ENCODE peak calls at places on chromosome 16, in ten cellular contexts. Z is GM12892, A is RWPE1, T is lower leg skin, O is non-pigmented ciliary epithelial cell, M is HuH-7.5, Q is left ventricle myocardium superior, J is cerebellum, I is left ventricle myocardium inferior, X is GM23338. W is an unnamed sample.

GRCh38 chr16:50516401-50516800 is 31.8 kb upstream of the NKD1 start:
- DNase-seq in Z (no peak), A (no peak), T (no peak), O (no peak), M (no peak), Q (no peak), J (no peak), I (no peak), X (no peak), W (no peak)

GRCh38 chr16:424033-424622 is 1.3 kb upstream of the RAB11FIP3 start:
- DNase-seq in Z (no peak), A (peak; percentile 90), T (peak; percentile 94), O (peak; percentile 67), M (no peak), Q (peak; percentile 59), J (peak; percentile 54), I (peak; percentile 46), X (no peak), W (no peak)

GRCh38 chr16:12113581-12114375 is 137.2 kb downstream of the SNX29 start:
- DNase-seq in Z (no peak), A (no peak), T (no peak), O (no peak), M (no peak), Q (no peak), J (peak; percentile 59), I (no peak), X (no peak), W (no peak)

GRCh38 chr16:1019234-1019933 is 37.8 kb downstream of the SOX8 start:
- DNase-seq in Z (no peak), A (peak; percentile 45), T (no peak), O (no peak), M (no peak), Q (peak; percentile 75), J (peak; percentile 12), I (peak; percentile 65), X (no peak), W (no peak)

GRCh38 chr16:3143598-3144330 is 8.9 kb downstream of the ZNF213 start:
- DNase-seq in Z (no peak), A (no peak), T (no peak), O (no peak), M (peak; percentile 43), Q (peak; percentile 75), J (peak; percentile 94), I (peak; percentile 68), X (no peak), W (no peak)

GRCh38 chr16:381788-382717 is at the start of gene PGAP6:
- DNase-seq in Z (peak; percentile 91), A (peak; percentile 71), T (peak; percentile 92), O (no peak), M (peak; percentile 81), Q (peak; percentile 83), J (peak; percentile 91), I (peak; percentile 68), X (peak; percentile 71), W (peak; percentile 70)

GRCh38 chr16:5379948-5380347 is 282.4 kb upstream of the EEF2KMT start:
- DNase-seq in Z (no peak), A (no peak), T (no peak), O (no peak), M (no peak), Q (no peak), J (no peak), I (no peak), X (no peak), W (no peak)

GRCh38 chr16:2874584-2875362 is 8.2 kb upstream of the FLYWCH2 start:
- DNase-seq in Z (peak; percentile 74), A (peak; percentile 58), T (peak; percentile 94), O (no peak), M (no peak), Q (peak; percentile 90), J (peak; percentile 88), I (peak; percentile 82), X (peak; percentile 84), W (peak; percentile 58)

GRCh38 chr16:23694707-23695373 is 16.2 kb downstream of the PLK1 start:
- DNase-seq in Z (no peak), A (no peak), T (no peak), O (no peak), M (no peak), Q (no peak), J (peak; percentile 43), I (no peak), X (peak; percentile 94), W (no peak)

GRCh38 chr16:68291227-68291626 is 19.5 kb downstream of the SLC7A6OS start:
- DNase-seq in Z (no peak), A (no peak), T (no peak), O (no peak), M (no peak), Q (no peak), J (no peak), I (no peak), X (no peak), W (no peak)

GRCh38 chr16:70349783-70350182 is 3.1 kb downstream of the DDX19A start:
- DNase-seq in Z (no peak), A (no peak), T (no peak), O (no peak), M (no peak), Q (no peak), J (no peak), I (no peak), X (no peak), W (no peak)

GRCh38 chr16:67116388-67117311 is 6.9 kb downstream of the PHAF1 start:
- DNase-seq in Z (no peak), A (no peak), T (peak; percentile 29), O (no peak), M (no peak), Q (no peak), J (no peak), I (no peak), X (no peak), W (no peak)

GRCh38 chr16:3961449-3961849 is 80.9 kb upstream of the CREBBP start:
- DNase-seq in Z (no peak), A (no peak), T (no peak), O (no peak), M (no peak), Q (no peak), J (no peak), I (no peak), X (peak; percentile 48), W (no peak)

GRCh38 chr16:491225-491919 is 36.1 kb upstream of the CAPN15 start:
- DNase-seq in Z (no peak), A (no peak), T (no peak), O (no peak), M (no peak), Q (no peak), J (no peak), I (no peak), X (no peak), W (no peak)

GRCh38 chr16:87556941-87557459 is 45.3 kb upstream of the JPH3 start:
- DNase-seq in Z (no peak), A (no peak), T (no peak), O (no peak), M (no peak), Q (peak; percentile 72), J (no peak), I (peak; percentile 68), X (no peak), W (no peak)

GRCh38 chr16:85399583-85400284 is 213.4 kb upstream of the GSE1 start:
- DNase-seq in Z (no peak), A (no peak), T (peak; percentile 68), O (no peak), M (no peak), Q (peak; percentile 27), J (no peak), I (peak; percentile 7), X (no peak), W (no peak)

GRCh38 chr16:57609541-57610401 is 18.7 kb upstream of the ADGRG1 start:
- DNase-seq in Z (peak; percentile 70), A (no peak), T (peak; percentile 79), O (no peak), M (no peak), Q (peak; percentile 48), J (no peak), I (no peak), X (no peak), W (no peak)

GRCh38 chr16:85824161-85825135 is 25.0 kb downstream of the COX4I1 start:
- DNase-seq in Z (no peak), A (no peak), T (no peak), O (no peak), M (no peak), Q (no peak), J (no peak), I (no peak), X (no peak), W (no peak)

GRCh38 chr16:87207509-87207908 is 109.7 kb downstream of the C16orf95 start:
- DNase-seq in Z (no peak), A (peak; percentile 26), T (no peak), O (no peak), M (no peak), Q (no peak), J (no peak), I (no peak), X (no peak), W (no peak)

GRCh38 chr16:20781697-20782096 is 17.9 kb downstream of the ACSM3 start:
- DNase-seq in Z (no peak), A (no peak), T (no peak), O (no peak), M (no peak), Q (no peak), J (no peak), I (no peak), X (no peak), W (no peak)

GRCh38 chr16:53822936-53823529 is 119.1 kb downstream of the FTO start:
- DNase-seq in Z (no peak), A (no peak), T (no peak), O (peak; percentile 51), M (no peak), Q (no peak), J (no peak), I (no peak), X (no peak), W (no peak)

GRCh38 chr16:29710227-29711219 is 31.5 kb downstream of the QPRT start:
- DNase-seq in Z (no peak), A (peak; percentile 62), T (no peak), O (peak; percentile 45), M (peak; percentile 48), Q (no peak), J (peak; percentile 60), I (no peak), X (peak; percentile 82), W (no peak)

GRCh38 chr16:57760357-57761160 is 25.0 kb downstream of the KATNB1 start:
- DNase-seq in Z (no peak), A (no peak), T (no peak), O (no peak), M (no peak), Q (no peak), J (no peak), I (no peak), X (peak; percentile 58), W (no peak)

GRCh38 chr16:71255721-71256120 is 25.2 kb upstream of the HYDIN start:
- DNase-seq in Z (no peak), A (no peak), T (no peak), O (no peak), M (no peak), Q (no peak), J (no peak), I (no peak), X (no peak), W (no peak)

GRCh38 chr16:62240722-62241121 is 204.5 kb upstream of the CDH8 start:
- DNase-seq in Z (no peak), A (no peak), T (no peak), O (no peak), M (no peak), Q (no peak), J (no peak), I (no peak), X (no peak), W (no peak)

GRCh38 chr16:9364721-9365693 is 273.6 kb downstream of the HAPSTR1 start:
- DNase-seq in Z (no peak), A (no peak), T (peak; percentile 97), O (no peak), M (no peak), Q (peak; percentile 84), J (peak; percentile 84), I (peak; percentile 79), X (no peak), W (no peak)

GRCh38 chr16:17835118-17835949 is 364.6 kb upstream of the XYLT1 start:
- DNase-seq in Z (no peak), A (no peak), T (no peak), O (no peak), M (no peak), Q (no peak), J (no peak), I (no peak), X (no peak), W (no peak)

GRCh38 chr16:74773431-74774222 is 993 bp downstream of the FA2H start:
- DNase-seq in Z (no peak), A (no peak), T (no peak), O (no peak), M (no peak), Q (no peak), J (no peak), I (no peak), X (no peak), W (no peak)

W was measured in T-helper 9 cell.